ENCODE peak calls at places on chromosomes 2 and 18, in nine cellular contexts. One of them, this sample, is unnamed.
A peak's percentile ranks its signal among the peaks of the same experiment; 100 is the strongest.

GRCh38 chr2:217330647-217331046 is 470.8 kb upstream of the TNP1 start:
- DNase-seq in HuH-7: no peak
- DNase-seq in AG10803: no peak
- DNase-seq in occipital lobe: no peak
- DNase-seq in vagina: no peak
- DNase-seq in NB4: no peak
- DNase-seq in hepatic stellate cell: no peak
- DNase-seq in H9: no peak
- DNase-seq in HCT116: no peak
- DNase-seq in this sample: no peak

GRCh38 chr2:55751966-55752365 is 58.3 kb upstream of the PNPT1 start:
- DNase-seq in occipital lobe: no peak
- DNase-seq in NB4: no peak
- DNase-seq in HCT116: no peak
- DNase-seq in hepatic stellate cell: no peak
- DNase-seq in AG10803: no peak
- DNase-seq in vagina: no peak
- DNase-seq in H9: no peak
- DNase-seq in HuH-7: no peak
- DNase-seq in this sample: no peak

GRCh38 chr2:120701096-120701860 is 34.4 kb upstream of the GLI2 start:
- DNase-seq in hepatic stellate cell: no peak
- DNase-seq in H9: no peak
- DNase-seq in HCT116: no peak
- DNase-seq in NB4: no peak
- DNase-seq in occipital lobe: no peak
- DNase-seq in HuH-7: no peak
- DNase-seq in vagina: no peak
- DNase-seq in AG10803: no peak
- DNase-seq in this sample: no peak

GRCh38 chr2:152011724-152012123 is 87.1 kb downstream of the CACNB4 start:
- DNase-seq in HCT116: no peak
- DNase-seq in HuH-7: no peak
- DNase-seq in NB4: no peak
- DNase-seq in vagina: no peak
- DNase-seq in AG10803: no peak
- DNase-seq in occipital lobe: no peak
- DNase-seq in H9: no peak
- DNase-seq in hepatic stellate cell: no peak
- DNase-seq in this sample: no peak

GRCh38 chr2:170739048-170739447 is 23.9 kb downstream of the SP5 start:
- DNase-seq in HuH-7: no peak
- DNase-seq in NB4: no peak
- DNase-seq in occipital lobe: no peak
- DNase-seq in vagina: no peak
- DNase-seq in H9: no peak
- DNase-seq in AG10803: peak; percentile 95
- DNase-seq in hepatic stellate cell: peak; percentile 59
- DNase-seq in HCT116: peak; percentile 57
- DNase-seq in this sample: peak; percentile 25

GRCh38 chr18:48408727-48409590 is at the start of gene ZBTB7C:
- DNase-seq in HuH-7: peak; percentile 25
- DNase-seq in occipital lobe: no peak
- DNase-seq in hepatic stellate cell: no peak
- DNase-seq in AG10803: peak; percentile 12
- DNase-seq in H9: no peak
- DNase-seq in vagina: no peak
- DNase-seq in NB4: peak; percentile 47
- DNase-seq in HCT116: no peak
- DNase-seq in this sample: no peak

GRCh38 chr2:133139847-133140533 is 428.3 kb downstream of the NCKAP5 start:
- DNase-seq in hepatic stellate cell: no peak
- DNase-seq in HuH-7: no peak
- DNase-seq in NB4: no peak
- DNase-seq in HCT116: no peak
- DNase-seq in vagina: no peak
- DNase-seq in occipital lobe: no peak
- DNase-seq in AG10803: no peak
- DNase-seq in H9: no peak
- DNase-seq in this sample: peak; percentile 75

GRCh38 chr2:37477921-37478320 is 133.5 kb downstream of the QPCT start:
- DNase-seq in HCT116: no peak
- DNase-seq in H9: no peak
- DNase-seq in occipital lobe: no peak
- DNase-seq in NB4: no peak
- DNase-seq in HuH-7: no peak
- DNase-seq in hepatic stellate cell: no peak
- DNase-seq in AG10803: peak; percentile 26
- DNase-seq in vagina: no peak
- DNase-seq in this sample: no peak

GRCh38 chr2:172906401-172906811 is 169.2 kb upstream of the MAP3K20 start:
- DNase-seq in hepatic stellate cell: no peak
- DNase-seq in AG10803: no peak
- DNase-seq in HuH-7: no peak
- DNase-seq in occipital lobe: no peak
- DNase-seq in H9: no peak
- DNase-seq in HCT116: no peak
- DNase-seq in NB4: no peak
- DNase-seq in vagina: no peak
- DNase-seq in this sample: no peak

GRCh38 chr2:37780097-37780676 is 108.7 kb upstream of the CDC42EP3 start:
- DNase-seq in HCT116: no peak
- DNase-seq in H9: no peak
- DNase-seq in hepatic stellate cell: no peak
- DNase-seq in NB4: no peak
- DNase-seq in AG10803: peak; percentile 41
- DNase-seq in HuH-7: no peak
- DNase-seq in occipital lobe: no peak
- DNase-seq in vagina: no peak
- DNase-seq in this sample: no peak

GRCh38 chr2:167406558-167406957 is 518.3 kb downstream of the XIRP2 start:
- DNase-seq in AG10803: no peak
- DNase-seq in occipital lobe: no peak
- DNase-seq in vagina: no peak
- DNase-seq in hepatic stellate cell: no peak
- DNase-seq in HuH-7: no peak
- DNase-seq in H9: peak; percentile 83
- DNase-seq in NB4: no peak
- DNase-seq in HCT116: no peak
- DNase-seq in this sample: no peak

GRCh38 chr18:59180150-59180845 is 39.7 kb upstream of the GRP start:
- DNase-seq in hepatic stellate cell: peak; percentile 19
- DNase-seq in NB4: no peak
- DNase-seq in H9: no peak
- DNase-seq in HCT116: no peak
- DNase-seq in HuH-7: no peak
- DNase-seq in occipital lobe: no peak
- DNase-seq in vagina: no peak
- DNase-seq in AG10803: peak; percentile 74
- DNase-seq in this sample: no peak

GRCh38 chr2:120480903-120481445 is 135.0 kb downstream of the INHBB start:
- DNase-seq in HuH-7: no peak
- DNase-seq in H9: no peak
- DNase-seq in AG10803: no peak
- DNase-seq in hepatic stellate cell: no peak
- DNase-seq in HCT116: no peak
- DNase-seq in vagina: no peak
- DNase-seq in NB4: no peak
- DNase-seq in occipital lobe: no peak
- DNase-seq in this sample: no peak

GRCh38 chr2:122255924-122256323 is 500.5 kb downstream of the TSN start:
- DNase-seq in hepatic stellate cell: no peak
- DNase-seq in AG10803: no peak
- DNase-seq in HCT116: no peak
- DNase-seq in H9: no peak
- DNase-seq in HuH-7: no peak
- DNase-seq in NB4: no peak
- DNase-seq in occipital lobe: no peak
- DNase-seq in vagina: no peak
- DNase-seq in this sample: no peak

GRCh38 chr2:231497651-231498050 is 32.6 kb downstream of the NMUR1 start:
- DNase-seq in hepatic stellate cell: no peak
- DNase-seq in AG10803: no peak
- DNase-seq in HuH-7: no peak
- DNase-seq in NB4: no peak
- DNase-seq in HCT116: no peak
- DNase-seq in occipital lobe: no peak
- DNase-seq in H9: no peak
- DNase-seq in vagina: no peak
- DNase-seq in this sample: no peak

GRCh38 chr2:127421871-127422618 is 3.8 kb downstream of the PROC start:
- DNase-seq in vagina: no peak
- DNase-seq in HuH-7: no peak
- DNase-seq in H9: no peak
- DNase-seq in HCT116: no peak
- DNase-seq in AG10803: no peak
- DNase-seq in hepatic stellate cell: no peak
- DNase-seq in occipital lobe: no peak
- DNase-seq in NB4: no peak
- DNase-seq in this sample: no peak

GRCh38 chr2:196200557-196200956 is 29.2 kb upstream of the STK17B start:
- DNase-seq in HCT116: no peak
- DNase-seq in NB4: no peak
- DNase-seq in HuH-7: no peak
- DNase-seq in AG10803: no peak
- DNase-seq in H9: no peak
- DNase-seq in hepatic stellate cell: no peak
- DNase-seq in occipital lobe: no peak
- DNase-seq in vagina: no peak
- DNase-seq in this sample: no peak

GRCh38 chr2:225402200-225402776 is 2.8 kb downstream of the NYAP2 start:
- DNase-seq in NB4: no peak
- DNase-seq in vagina: no peak
- DNase-seq in HuH-7: no peak
- DNase-seq in AG10803: no peak
- DNase-seq in hepatic stellate cell: no peak
- DNase-seq in occipital lobe: no peak
- DNase-seq in HCT116: no peak
- DNase-seq in H9: no peak
- DNase-seq in this sample: no peak

GRCh38 chr2:102502576-102502975 is 29.6 kb downstream of the SLC9A4 start:
- DNase-seq in occipital lobe: no peak
- DNase-seq in H9: no peak
- DNase-seq in HuH-7: no peak
- DNase-seq in NB4: no peak
- DNase-seq in HCT116: no peak
- DNase-seq in hepatic stellate cell: no peak
- DNase-seq in vagina: no peak
- DNase-seq in AG10803: no peak
- DNase-seq in this sample: no peak

GRCh38 chr2:25587361-25587760 is 86.0 kb downstream of the DTNB start:
- DNase-seq in HCT116: no peak
- DNase-seq in vagina: no peak
- DNase-seq in H9: no peak
- DNase-seq in AG10803: peak; percentile 34
- DNase-seq in HuH-7: no peak
- DNase-seq in NB4: peak; percentile 36
- DNase-seq in occipital lobe: no peak
- DNase-seq in hepatic stellate cell: peak; percentile 62
- DNase-seq in this sample: no peak

GRCh38 chr18:54775686-54776085 is 52.6 kb upstream of the RAB27B start:
- DNase-seq in occipital lobe: no peak
- DNase-seq in HuH-7: no peak
- DNase-seq in AG10803: peak; percentile 55
- DNase-seq in HCT116: peak; percentile 64
- DNase-seq in hepatic stellate cell: peak; percentile 40
- DNase-seq in vagina: no peak
- DNase-seq in NB4: peak; percentile 14
- DNase-seq in H9: no peak
- DNase-seq in this sample: peak; percentile 3

GRCh38 chr2:46394649-46395510 is 84.5 kb upstream of the TMEM247 start:
- DNase-seq in AG10803: no peak
- DNase-seq in vagina: no peak
- DNase-seq in HuH-7: peak; percentile 23
- DNase-seq in occipital lobe: no peak
- DNase-seq in HCT116: no peak
- DNase-seq in hepatic stellate cell: no peak
- DNase-seq in NB4: no peak
- DNase-seq in H9: peak; percentile 5
- DNase-seq in this sample: no peak

GRCh38 chr2:222311978-222312738 is 13.4 kb upstream of the PAX3 start:
- DNase-seq in hepatic stellate cell: no peak
- DNase-seq in HuH-7: no peak
- DNase-seq in vagina: no peak
- DNase-seq in NB4: no peak
- DNase-seq in occipital lobe: no peak
- DNase-seq in AG10803: no peak
- DNase-seq in HCT116: no peak
- DNase-seq in H9: no peak
- DNase-seq in this sample: no peak

GRCh38 chr2:10454505-10454904 is 6.4 kb upstream of the ODC1 start:
- DNase-seq in NB4: no peak
- DNase-seq in H9: no peak
- DNase-seq in AG10803: no peak
- DNase-seq in hepatic stellate cell: no peak
- DNase-seq in HCT116: no peak
- DNase-seq in vagina: no peak
- DNase-seq in HuH-7: no peak
- DNase-seq in occipital lobe: no peak
- DNase-seq in this sample: no peak

GRCh38 chr2:128421286-128421685 is 102.6 kb upstream of the HS6ST1 start:
- DNase-seq in vagina: no peak
- DNase-seq in NB4: no peak
- DNase-seq in AG10803: no peak
- DNase-seq in HuH-7: no peak
- DNase-seq in occipital lobe: no peak
- DNase-seq in hepatic stellate cell: no peak
- DNase-seq in HCT116: no peak
- DNase-seq in H9: peak; percentile 16
- DNase-seq in this sample: no peak

This sample was measured in foreskin melanocyte.